ENCODE peak calls at places on chromosomes 3 and 15, in seven cellular contexts. L, K, N, Q, O, M and V are unnamed samples.

GRCh38 chr3:86708908-86709307 is 282.0 kb downstream of the VGLL3 start:
- DNase-seq in L (no peak), K (no peak), N (no peak), Q (no peak), O (no peak), M (no peak), V (no peak)

GRCh38 chr3:62940763-62941632 is 65.8 kb upstream of the CADPS start:
- DNase-seq in L (no peak), K (no peak), N (no peak), Q (peak), O (no peak), M (no peak), V (no peak)

GRCh38 chr3:132083583-132084372 is 49.0 kb upstream of the CPNE4 start:
- DNase-seq in L (no peak), K (no peak), N (no peak), Q (peak), O (no peak), M (peak), V (no peak)

GRCh38 chr3:64161481-64161952 is 63.7 kb downstream of the PRICKLE2 start:
- DNase-seq in L (no peak), K (no peak), N (no peak), Q (peak), O (no peak), M (peak), V (no peak)

GRCh38 chr15:71275098-71275497 is 159.8 kb downstream of the THSD4 start:
- DNase-seq in L (no peak), K (no peak), N (no peak), Q (no peak), O (no peak), M (peak), V (no peak)

GRCh38 chr3:52155912-52156311 is 1.7 kb upstream of the POC1A start:
- DNase-seq in L (no peak), K (no peak), N (no peak), Q (no peak), O (no peak), M (no peak), V (no peak)

GRCh38 chr3:154050766-154051165 is 70.4 kb upstream of the ARHGEF26 start:
- DNase-seq in L (no peak), K (no peak), N (no peak), Q (no peak), O (no peak), M (no peak), V (no peak)

GRCh38 chr3:66038726-66039589 is at the start of gene MAGI1:
- DNase-seq in L (peak), K (no peak), N (peak), Q (peak), O (peak), M (peak), V (peak)

GRCh38 chr3:126484662-126485061 is 9.0 kb upstream of the ZXDC start:
- DNase-seq in L (no peak), K (no peak), N (no peak), Q (no peak), O (no peak), M (no peak), V (no peak)

GRCh38 chr3:37092484-37092883 is 81.9 kb downstream of the LRRFIP2 start:
- DNase-seq in L (no peak), K (no peak), N (no peak), Q (no peak), O (no peak), M (no peak), V (no peak)

GRCh38 chr3:185537369-185537970 is 14.9 kb downstream of the LIPH start:
- DNase-seq in L (peak), K (no peak), N (peak), Q (peak), O (no peak), M (peak), V (peak)